ENCODE peak calls at places on chromosome 1, in eight cellular contexts. P is transverse colon; S is psoas muscle; Y is mesenchymal stem cell; K is CD8-positive, alpha-beta memory T cell; H is keratinocyte; M is A549; W is heart right ventricle. L is an unnamed sample.

GRCh38 chr1:68140536-68140935 is 90.1 kb upstream of the DIRAS3 start:
- DNase-seq in P (no peak), Y (peak; percentile 77), W (no peak), S (no peak), K (no peak), M (no peak), H (no peak), L (no peak)

GRCh38 chr1:53376041-53376461 is 48.2 kb upstream of the LRP8 start:
- DNase-seq in P (no peak), K (no peak), S (no peak), M (no peak), H (no peak), Y (no peak), W (no peak), L (no peak)

GRCh38 chr1:222045816-222046215 is 303.9 kb upstream of the DUSP10 start:
- DNase-seq in W (no peak), S (no peak), P (no peak), Y (no peak), K (no peak), M (no peak), H (no peak), L (no peak)

GRCh38 chr1:42006836-42007235 is 88.1 kb upstream of the HIVEP3 start:
- DNase-seq in S (no peak), W (no peak), P (no peak), Y (no peak), M (no peak), H (no peak), K (no peak), L (no peak)

GRCh38 chr1:46539968-46540367 is 11.5 kb downstream of the KNCN start:
- DNase-seq in P (no peak), S (no peak), W (no peak), Y (peak; percentile 21), H (no peak), K (no peak), M (no peak), L (no peak)

GRCh38 chr1:3903141-3904005 is 3.3 kb upstream of the C1orf174 start:
- DNase-seq in S (no peak), M (no peak), Y (peak; percentile 8), H (no peak), W (no peak), P (peak; percentile 40), K (no peak), L (no peak)

GRCh38 chr1:224524679-224525078 is 90.1 kb upstream of the WDR26 start:
- DNase-seq in H (no peak), Y (peak; percentile 66), S (no peak), W (no peak), M (no peak), P (no peak), K (no peak), L (no peak)

GRCh38 chr1:204103121-204103741 is 30.3 kb downstream of the SOX13 start:
- DNase-seq in Y (peak; percentile 31), H (no peak), P (no peak), W (no peak), M (no peak), S (no peak), K (no peak), L (no peak)

GRCh38 chr1:203325004-203325417 is 19.7 kb downstream of the BTG2 start:
- DNase-seq in Y (no peak), K (peak; percentile 41), H (no peak), M (no peak), P (peak; percentile 70), S (no peak), W (no peak), L (peak; percentile 17)

GRCh38 chr1:43653893-43654292 is 3.9 kb downstream of the KDM4A start:
- DNase-seq in K (no peak), M (no peak), S (no peak), P (no peak), W (no peak), Y (no peak), H (no peak), L (no peak)

GRCh38 chr1:53739109-53739681 is at the start of gene GLIS1:
- DNase-seq in K (no peak), M (peak; percentile 84), H (no peak), W (peak; percentile 86), S (peak; percentile 88), P (peak; percentile 80), Y (peak; percentile 82), L (no peak)

GRCh38 chr1:248739580-248740205 is 15.9 kb downstream of the LYPD8 start:
- DNase-seq in K (no peak), M (no peak), W (no peak), H (no peak), S (no peak), Y (no peak), P (no peak), L (no peak)
- H3K9me3 ChIP-seq in K (no peaks in the 10 kb centered on the region), M (peaks cover 2% of the 10 kb centered on the region), W (peaks cover 7% of the 10 kb centered on the region), H (no peaks in the 10 kb centered on the region), S (no peaks in the 10 kb centered on the region), Y (peaks cover 5% of the 10 kb centered on the region), P (peaks cover 6% of the 10 kb centered on the region), L (no peaks in the 10 kb centered on the region)

GRCh38 chr1:238141295-238141694 is 250.6 kb upstream of the ZP4 start:
- DNase-seq in S (no peak), K (no peak), M (no peak), H (no peak), P (no peak), Y (no peak), W (no peak), L (no peak)

GRCh38 chr1:238139713-238140112 is 249.0 kb upstream of the ZP4 start:
- DNase-seq in M (no peak), K (no peak), S (no peak), P (no peak), H (no peak), W (no peak), Y (no peak), L (no peak)

GRCh38 chr1:238143038-238143437 is 252.3 kb upstream of the ZP4 start:
- DNase-seq in W (no peak), M (no peak), P (no peak), K (no peak), S (no peak), Y (no peak), H (no peak), L (no peak)
- H3K9me3 ChIP-seq in W (no peaks in the 10 kb centered on the region), M (no peaks in the 10 kb centered on the region), P (no peaks in the 10 kb centered on the region), K (no peaks in the 10 kb centered on the region), S (no peaks in the 10 kb centered on the region), Y (peaks cover 3% of the 10 kb centered on the region), H (no peaks in the 10 kb centered on the region), L (no peaks in the 10 kb centered on the region)

GRCh38 chr1:2797741-2798016 is 3.8 kb downstream of the TTC34 start:
- DNase-seq in S (no peak), M (no peak), H (no peak), Y (no peak), W (no peak), K (no peak), P (no peak), L (no peak)
- H3K9me3 ChIP-seq in S (peaks cover 30% of the 10 kb centered on the region), M (peaks cover under 1% of the 10 kb centered on the region), H (peaks cover 8% of the 10 kb centered on the region), Y (peaks cover 15% of the 10 kb centered on the region), W (peaks cover 30% of the 10 kb centered on the region), K (no peaks in the 10 kb centered on the region), P (peaks cover 13% of the 10 kb centered on the region), L (no peaks in the 10 kb centered on the region)

GRCh38 chr1:248359415-248359814 is 2.0 kb upstream of the OR2T4 start:
- DNase-seq in W (no peak), M (no peak), P (no peak), K (no peak), S (no peak), H (no peak), Y (no peak), L (no peak)
- H3K9me3 ChIP-seq in W (peaks cover 10% of the 10 kb centered on the region), M (no peaks in the 10 kb centered on the region), P (peaks cover 2% of the 10 kb centered on the region), K (no peaks in the 10 kb centered on the region), S (peaks cover 2% of the 10 kb centered on the region), H (peaks cover 2% of the 10 kb centered on the region), Y (peaks cover 25% of the 10 kb centered on the region), L (peaks cover under 1% of the 10 kb centered on the region)

GRCh38 chr1:248140846-248141245 is 4.1 kb upstream of the OR2M5 start:
- DNase-seq in M (no peak), H (no peak), S (no peak), K (no peak), Y (no peak), P (no peak), W (no peak), L (no peak)

GRCh38 chr1:248144513-248145198 is at the start of gene OR2M5:
- DNase-seq in S (no peak), M (no peak), W (no peak), P (no peak), Y (no peak), H (no peak), K (no peak), L (no peak)

GRCh38 chr1:248143311-248143710 is 1.6 kb upstream of the OR2M5 start:
- DNase-seq in W (no peak), S (no peak), K (no peak), H (no peak), P (no peak), M (no peak), Y (no peak), L (no peak)
- H3K9me3 ChIP-seq in W (peaks cover 20% of the 10 kb centered on the region), S (peaks cover 9% of the 10 kb centered on the region), K (no peaks in the 10 kb centered on the region), H (no peaks in the 10 kb centered on the region), P (peaks cover 6% of the 10 kb centered on the region), M (no peaks in the 10 kb centered on the region), Y (peaks cover 51% of the 10 kb centered on the region), L (no peaks in the 10 kb centered on the region)

GRCh38 chr1:39412079-39412478 is 79.4 kb upstream of the BMP8A start:
- DNase-seq in S (no peak), W (no peak), P (no peak), Y (no peak), H (no peak), K (no peak), M (no peak), L (no peak)

GRCh38 chr1:39411526-39411925 is 79.9 kb upstream of the BMP8A start:
- DNase-seq in P (no peak), S (no peak), W (no peak), H (no peak), K (no peak), Y (no peak), M (no peak), L (no peak)

GRCh38 chr1:39412892-39413291 is 78.5 kb upstream of the BMP8A start:
- DNase-seq in P (no peak), S (no peak), K (no peak), M (no peak), W (no peak), H (no peak), Y (no peak), L (no peak)

GRCh38 chr1:39416609-39417008 is 74.8 kb upstream of the BMP8A start:
- DNase-seq in M (no peak), P (no peak), S (no peak), H (no peak), Y (no peak), W (no peak), K (no peak), L (no peak)

GRCh38 chr1:39413902-39414528 is 77.4 kb upstream of the BMP8A start:
- DNase-seq in W (no peak), K (no peak), P (no peak), H (no peak), S (no peak), M (no peak), Y (no peak), L (no peak)
- H3K9me3 ChIP-seq in W (no peaks in the 10 kb centered on the region), K (no peaks in the 10 kb centered on the region), P (no peaks in the 10 kb centered on the region), H (no peaks in the 10 kb centered on the region), S (no peaks in the 10 kb centered on the region), M (no peaks in the 10 kb centered on the region), Y (no peaks in the 10 kb centered on the region), L (no peaks in the 10 kb centered on the region)

GRCh38 chr1:94418664-94419655 is 771 bp downstream of the ABCD3 start:
- DNase-seq in Y (peak; percentile 69), H (no peak), P (peak; percentile 50), M (peak; percentile 15), K (no peak), S (peak; percentile 25), W (peak; percentile 61), L (no peak)
- H3K9me3 ChIP-seq in Y (no peaks in the 10 kb centered on the region), H (no peaks in the 10 kb centered on the region), P (no peaks in the 10 kb centered on the region), M (no peaks in the 10 kb centered on the region), K (no peaks in the 10 kb centered on the region), S (no peaks in the 10 kb centered on the region), W (no peaks in the 10 kb centered on the region), L (no peaks in the 10 kb centered on the region)

L was measured in T-helper 17 cell.